ENCODE peak calls at places on chromosomes 11 and 22, in nine cellular contexts. Z is amniotic stem cell, B is pancreas, G is non-pigmented ciliary epithelial cell, I is HEK293T, T is HT1080, M is nucleus accumbens, X is iPS-NIHi11, W is K562. U is an unnamed sample.
A peak's percentile ranks its signal among the peaks of the same experiment; 100 is the strongest.

GRCh38 chr22:24681236-24681635 is 78.2 kb downstream of the GGT1 start:
- DNase-seq in G (peak; percentile 72), M (no peak), W (no peak), I (no peak), Z (peak; percentile 23), B (no peak), T (no peak), X (no peak), U (no peak)

GRCh38 chr22:35872451-35872850 is 154.8 kb downstream of the APOL5 start:
- DNase-seq in T (no peak), B (no peak), G (no peak), I (no peak), Z (no peak), W (no peak), M (no peak), X (no peak), U (no peak)

GRCh38 chr11:3006505-3007260 is 14.6 kb upstream of the NAP1L4 start:
- DNase-seq in I (no peak), G (no peak), B (no peak), W (no peak), Z (no peak), X (peak; percentile 53), M (no peak), T (no peak), U (no peak)

GRCh38 chr22:37049224-37049623 is 2.3 kb upstream of the KCTD17 start:
- DNase-seq in M (no peak), X (no peak), T (no peak), I (no peak), W (no peak), G (no peak), Z (no peak), B (no peak), U (no peak)

GRCh38 chr11:95293116-95293515 is 62.1 kb upstream of the SESN3 start:
- DNase-seq in I (no peak), M (no peak), T (no peak), G (no peak), Z (no peak), W (no peak), X (peak; percentile 24), B (no peak), U (no peak)

GRCh38 chr22:19057999-19058491 is 64.2 kb downstream of the DGCR2 start:
- DNase-seq in Z (no peak), G (no peak), W (no peak), X (no peak), T (no peak), B (no peak), M (no peak), I (no peak), U (no peak)

GRCh38 chr11:126734752-126735151 is 265.8 kb downstream of the KIRREL3 start:
- DNase-seq in G (no peak), X (no peak), B (no peak), T (no peak), W (no peak), I (no peak), M (no peak), Z (no peak), U (no peak)

GRCh38 chr11:47357985-47358730 is 5.7 kb upstream of the MYBPC3 start:
- DNase-seq in B (no peak), X (no peak), G (no peak), W (no peak), Z (no peak), I (no peak), M (no peak), T (no peak), U (no peak)

GRCh38 chr11:66842896-66843775 is at the start of gene RCE1:
- DNase-seq in I (peak; percentile 96), M (no peak), W (peak; percentile 95), T (peak; percentile 80), B (peak; percentile 89), Z (peak; percentile 72), X (peak; percentile 99), G (no peak), U (peak; percentile 47)

GRCh38 chr11:2693851-2694261 is 5.9 kb downstream of the KCNQ1OT1 start:
- DNase-seq in X (no peak), Z (no peak), B (no peak), G (no peak), W (no peak), M (no peak), T (no peak), I (no peak), U (no peak)